ENCODE peak calls at places on chromosomes 7 and 10, in four cellular contexts. M, F, V and J are unnamed samples.

GRCh38 chr10:127880557-127880956 is 12.2 kb downstream of the CLRN3 start:
- DNase-seq in M (no peak), F (no peak), V (no peak), J (no peak)

GRCh38 chr7:23759556-23760391 is 49.8 kb downstream of the STK31 start:
- DNase-seq in M (no peak), F (peak), V (no peak), J (no peak)

GRCh38 chr10:95542330-95542729 is 18.8 kb downstream of the SORBS1 start:
- DNase-seq in M (peak), F (no peak), V (no peak), J (no peak)

GRCh38 chr7:43379197-43379596 is 203.7 kb upstream of the STK17A start:
- DNase-seq in M (no peak), F (no peak), V (no peak), J (no peak)

GRCh38 chr7:28354601-28355062 is 57.7 kb upstream of the CREB5 start:
- DNase-seq in M (no peak), F (peak), V (no peak), J (no peak)

GRCh38 chr7:69659964-69660363 is 61.7 kb downstream of the AUTS2 start:
- DNase-seq in M (no peak), F (no peak), V (no peak), J (no peak)

GRCh38 chr10:35218339-35218955 is 91.8 kb downstream of the CREM start:
- DNase-seq in M (peak), F (peak), V (peak), J (peak)

GRCh38 chr10:97574374-97575100 is 2.0 kb downstream of the ANKRD2 start:
- DNase-seq in M (peak), F (peak), V (peak), J (peak)

GRCh38 chr10:62233494-62234283 is 35.0 kb downstream of the RTKN2 start:
- DNase-seq in M (no peak), F (no peak), V (no peak), J (no peak)

GRCh38 chr7:15507235-15507634 is 54.6 kb downstream of the AGMO start:
- DNase-seq in M (no peak), F (no peak), V (no peak), J (no peak)

GRCh38 chr10:121573541-121573941 is 24.7 kb downstream of the FGFR2 start:
- DNase-seq in M (no peak), F (no peak), V (no peak), J (no peak)

GRCh38 chr7:30348083-30348560 is 63.7 kb downstream of the ZNRF2 start:
- DNase-seq in M (no peak), F (peak), V (no peak), J (no peak)

GRCh38 chr7:108134486-108134885 is 4.3 kb upstream of the LAMB4 start:
- DNase-seq in M (no peak), F (no peak), V (no peak), J (no peak)

GRCh38 chr10:30928742-30929141 is 102.9 kb downstream of the ZNF438 start:
- DNase-seq in M (no peak), F (no peak), V (no peak), J (no peak)

GRCh38 chr10:86632009-86632800 is 22.1 kb upstream of the OPN4 start:
- DNase-seq in M (peak), F (no peak), V (no peak), J (peak)

GRCh38 chr7:35802649-35803048 is 1.8 kb downstream of the SEPTIN7 start:
- DNase-seq in M (no peak), F (no peak), V (no peak), J (no peak)

GRCh38 chr7:81433692-81434331 is 336.0 kb downstream of the HGF start:
- DNase-seq in M (no peak), F (no peak), V (no peak), J (no peak)

GRCh38 chr10:103716206-103717160 is 138.9 kb downstream of the SH3PXD2A start:
- DNase-seq in M (no peak), F (peak), V (peak), J (no peak)

GRCh38 chr10:114481055-114481454 is 76.8 kb upstream of the AFAP1L2 start:
- DNase-seq in M (no peak), F (no peak), V (no peak), J (no peak)

GRCh38 chr10:122257041-122257440 is 14.1 kb upstream of the BTBD16 start:
- DNase-seq in M (no peak), F (no peak), V (no peak), J (no peak)

GRCh38 chr10:112335104-112335840 is 38.6 kb upstream of the ACSL5 start:
- DNase-seq in M (no peak), F (no peak), V (no peak), J (no peak)

GRCh38 chr10:63133787-63134557 is 844 bp downstream of the NRBF2 start:
- DNase-seq in M (no peak), F (peak), V (no peak), J (no peak)

GRCh38 chr7:57305192-57305748 is 144.7 kb upstream of the ZNF716 start:
- DNase-seq in M (no peak), F (no peak), V (peak), J (no peak)

GRCh38 chr7:101814996-101815825 is 2.2 kb upstream of the CUX1 start:
- DNase-seq in M (peak), F (no peak), V (peak), J (peak)

GRCh38 chr10:46031648-46032532 is 1.5 kb upstream of the NCOA4 start:
- DNase-seq in M (no peak), F (no peak), V (no peak), J (no peak)

GRCh38 chr10:46026106-46026505 is 4.3 kb downstream of the NCOA4 start:
- DNase-seq in M (no peak), F (no peak), V (no peak), J (no peak)

GRCh38 chr10:46033602-46034011 is 3.2 kb upstream of the NCOA4 start:
- DNase-seq in M (no peak), F (peak), V (no peak), J (no peak)

GRCh38 chr10:46028584-46029570 is 1.5 kb downstream of the NCOA4 start:
- DNase-seq in M (peak), F (peak), V (no peak), J (no peak)

DNA sequence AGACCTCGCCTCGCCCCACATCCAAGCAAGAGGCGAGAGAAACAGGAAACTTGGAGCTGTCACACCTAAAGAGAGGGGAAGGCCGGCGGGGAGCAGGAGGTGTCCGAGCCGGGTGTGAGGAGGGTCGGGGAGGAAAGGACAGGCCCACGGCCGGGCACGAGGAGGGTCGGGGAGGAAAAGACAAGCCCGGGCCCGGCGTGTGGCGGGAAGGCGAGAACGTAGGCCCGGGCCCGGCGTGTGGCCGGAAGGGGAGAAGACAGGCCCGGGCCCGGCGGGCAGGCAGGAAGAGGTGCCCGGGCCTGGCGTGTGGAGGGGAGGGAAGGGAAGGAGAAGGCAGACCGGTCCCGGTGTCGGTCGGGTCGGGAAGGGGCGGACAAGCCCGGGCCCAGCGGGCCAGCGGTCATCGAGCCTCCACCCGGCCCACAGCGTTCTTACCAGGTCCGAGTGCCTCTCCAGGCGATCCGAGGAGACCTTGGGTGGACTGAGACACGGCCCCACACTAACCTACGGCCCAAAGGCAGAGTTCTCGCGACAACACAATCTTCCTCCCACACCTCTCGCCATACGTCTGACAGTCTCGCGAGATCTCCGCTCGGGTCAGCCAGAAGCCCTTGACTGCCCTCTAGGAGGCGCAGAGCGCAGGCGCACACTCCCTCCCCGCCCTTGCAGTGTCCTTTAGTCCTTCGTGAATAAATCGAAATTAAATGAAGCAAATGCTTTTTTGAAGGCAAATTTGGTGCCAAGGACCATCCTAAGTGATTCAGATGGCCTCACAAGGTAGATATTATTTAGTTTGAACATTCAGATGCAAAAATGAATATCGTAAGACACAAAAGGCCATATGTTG is at the start of gene NCOA4:
- DNase-seq in M (peak), F (peak), V (peak), J (peak)
- H3K4me3 ChIP-seq in M (peak), F (peak), V (peak), J (peak)

GRCh38 chr7:37310322-37311080 is 138.2 kb downstream of the ELMO1 start:
- DNase-seq in M (no peak), F (peak), V (no peak), J (no peak)
- H3K27ac ChIP-seq in M (no peak), F (no peak), V (no peak), J (no peak)

DNA sequence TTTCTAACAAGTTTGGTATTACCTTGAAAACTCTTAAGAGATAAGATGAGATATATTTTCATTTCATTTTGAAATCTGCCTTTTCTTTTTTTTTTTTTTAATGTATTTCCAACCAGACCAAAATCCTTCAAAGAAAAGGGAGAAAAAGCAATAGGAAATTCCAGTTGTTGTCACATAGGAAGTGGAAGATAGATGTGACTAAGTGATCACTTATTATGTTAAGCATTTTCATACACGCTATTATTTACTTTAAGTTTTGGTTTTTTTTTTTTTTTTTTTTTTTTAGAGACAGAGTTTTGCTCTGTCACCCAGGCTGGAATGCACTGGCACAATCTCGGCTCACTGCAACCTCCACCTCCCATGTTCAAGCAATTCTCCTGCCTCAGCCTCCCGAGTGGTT is 197.2 kb upstream of the FRMD4A start:
- DNase-seq in M (no peak), F (no peak), V (no peak), J (no peak)
- H3K4me3 ChIP-seq in M (no peak), F (no peak), V (no peak), J (no peak)

GRCh38 chr7:77858278-77858677 is 59.7 kb downstream of the PHTF2 start:
- DNase-seq in M (no peak), F (no peak), V (no peak), J (no peak)
- H3K27ac ChIP-seq in M (no peak), F (no peak), V (no peak), J (no peak)

GRCh38 chr10:13440709-13441061 is 88.1 kb downstream of the BEND7 start:
- DNase-seq in M (no peak), F (no peak), V (no peak), J (no peak)

GRCh38 chr10:13441476-13441875 is 87.3 kb downstream of the BEND7 start:
- DNase-seq in M (no peak), F (no peak), V (no peak), J (no peak)

GRCh38 chr10:13439313-13439712 is 89.5 kb downstream of the BEND7 start:
- DNase-seq in M (no peak), F (no peak), V (no peak), J (no peak)

GRCh38 chr10:13437026-13437555 is 89.0 kb upstream of the SEPHS1 start:
- DNase-seq in M (no peak), F (no peak), V (no peak), J (no peak)

GRCh38 chr10:13439771-13440708 is 88.8 kb downstream of the BEND7 start:
- DNase-seq in M (peak), F (no peak), V (peak), J (peak)
- H3K4me3 ChIP-seq in M (peak), F (no peak), V (peak), J (no peak)

GRCh38 chr10:77564781-77565589 is 72.6 kb downstream of the KCNMA1 start:
- DNase-seq in M (no peak), F (peak), V (no peak), J (no peak)
- H3K27ac ChIP-seq in M (no peak), F (peak), V (no peak), J (no peak)